ENCODE peak calls at places on chromosomes 2 and 18, in five cellular contexts. R is Peyer's patch; S is ELF-1; M is Panc1; K is stimulated activated CD8-positive, alpha-beta memory T cell treated with anti-CD3 and anti-CD28 coated beads, Interleukin-15, amount 100 ng/mL, for 48 hours. Z is an unnamed sample.

GRCh38 chr2:159968282-159968900 is 94.0 kb downstream of the PLA2R1 start:
- DNase-seq in R (no peak), M (no peak), S (peak), K (no peak), Z (peak)

GRCh38 chr2:219362524-219363164 is 25.1 kb downstream of the DNPEP start:
- DNase-seq in R (peak), S (no peak), M (no peak), K (no peak), Z (no peak)

GRCh38 chr2:25082002-25082622 is 40.2 kb downstream of the EFR3B start:
- DNase-seq in S (no peak), R (no peak), K (no peak), M (no peak), Z (no peak)

GRCh38 chr18:69948919-69949537 is 1.4 kb upstream of the CD226 start:
- DNase-seq in S (no peak), K (peak), R (peak), M (no peak), Z (peak)

GRCh38 chr2:98501896-98502295 is 57.2 kb downstream of the INPP4A start:
- DNase-seq in M (no peak), R (no peak), K (no peak), S (peak), Z (peak)

GRCh38 chr2:170073288-170073687 is 104.7 kb upstream of the MYO3B start:
- DNase-seq in S (no peak), M (no peak), R (no peak), K (no peak), Z (no peak)

GRCh38 chr18:22211660-22212059 is 42.3 kb downstream of the GATA6 start:
- DNase-seq in S (no peak), R (no peak), M (no peak), K (no peak), Z (no peak)

GRCh38 chr2:156334496-156335478 is 2.3 kb upstream of the NR4A2 start:
- DNase-seq in S (peak), R (peak), M (no peak), K (peak), Z (peak)

GRCh38 chr2:115165529-115166109 is 723.2 kb downstream of the DPP10 start:
- DNase-seq in M (peak), R (no peak), S (peak), K (no peak), Z (no peak)

GRCh38 chr18:45267622-45268021 is 347.7 kb upstream of the SLC14A2 start:
- DNase-seq in K (no peak), M (no peak), R (no peak), S (no peak), Z (no peak)

GRCh38 chr2:46299365-46300263 is 2.4 kb downstream of the EPAS1 start:
- DNase-seq in K (no peak), R (no peak), S (peak), M (no peak), Z (peak)

GRCh38 chr2:207711750-207712487 is 479 bp downstream of the CCNYL1 start:
- DNase-seq in R (peak), M (no peak), S (peak), K (peak), Z (no peak)

GRCh38 chr2:223967981-223968380 is 10.7 kb downstream of the MRPL44 start:
- DNase-seq in K (no peak), M (no peak), S (no peak), R (no peak), Z (no peak)

GRCh38 chr2:234289789-234290188 is 207.1 kb downstream of the ARL4C start:
- DNase-seq in S (peak), K (peak), M (no peak), R (no peak), Z (no peak)

GRCh38 chr2:211408485-211408884 is 852.1 kb downstream of the CPS1 start:
- DNase-seq in R (no peak), M (peak), S (no peak), K (no peak), Z (no peak)

GRCh38 chr18:21386523-21387240 is 144.7 kb downstream of the GREB1L start:
- DNase-seq in S (peak), K (no peak), R (no peak), M (no peak), Z (peak)

GRCh38 chr2:237962432-237963084 is 4.3 kb upstream of the UBE2F start:
- DNase-seq in R (no peak), S (no peak), K (no peak), M (no peak), Z (no peak)

GRCh38 chr2:66729391-66729790 is 294.5 kb downstream of the MEIS1 start:
- DNase-seq in R (no peak), S (no peak), K (no peak), M (no peak), Z (no peak)

GRCh38 chr2:16774980-16775963 is 109.6 kb upstream of the CYRIA start:
- DNase-seq in M (no peak), R (no peak), K (no peak), S (peak), Z (peak)

GRCh38 chr2:127454595-127455565 is 36.7 kb downstream of the PROC start:
- DNase-seq in K (no peak), S (no peak), M (no peak), R (no peak), Z (no peak)

GRCh38 chr2:235047171-235048160 is 95.6 kb downstream of the SH3BP4 start:
- DNase-seq in M (no peak), R (no peak), K (no peak), S (no peak), Z (peak)

GRCh38 chr2:43020990-43021677 is 205.3 kb downstream of the ZFP36L2 start:
- DNase-seq in M (no peak), S (no peak), R (no peak), K (no peak), Z (no peak)